ENCODE peak calls at places on chromosomes 4 and X, in four cellular contexts. Y, Q, E and U are unnamed samples. For H3K4me1, the result is how much of the 10 kb centered on the place peaks cover.

GRCh38 chr4:20386906-20387305 is 135.2 kb downstream of the SLIT2 start:
- DNase-seq in Y (no peak), Q (no peak), E (no peak), U (no peak)

GRCh38 chrX:68914337-68914989 is 85.6 kb downstream of the EFNB1 start:
- DNase-seq in Y (no peak), Q (no peak), E (no peak), U (no peak)

GRCh38 chr4:142379277-142380051 is 466.6 kb downstream of the INPP4B start:
- DNase-seq in Y (no peak), Q (peak), E (no peak), U (no peak)

GRCh38 chr4:186570193-186570996 is 15.0 kb upstream of the MTNR1A start:
- DNase-seq in Y (no peak), Q (peak), E (no peak), U (no peak)

GRCh38 chr4:121041307-121042090 is 30.8 kb downstream of the NDNF start:
- DNase-seq in Y (no peak), Q (no peak), E (no peak), U (no peak)

GRCh38 chrX:38886112-38886511 is 84.9 kb downstream of the MID1IP1 start:
- DNase-seq in Y (no peak), Q (no peak), E (no peak), U (no peak)

GRCh38 chr4:69124941-69125340 is 28.7 kb downstream of the UGT2B7 start:
- DNase-seq in Y (no peak), Q (no peak), E (no peak), U (no peak)

GRCh38 chr4:34363842-34364241 is 1880.5 kb downstream of the ARAP2 start:
- DNase-seq in Y (no peak), Q (no peak), E (no peak), U (no peak)

GRCh38 chr4:154049457-154050181 is 260.7 kb upstream of the SFRP2 start:
- DNase-seq in Y (peak), Q (peak), E (peak), U (no peak)

GRCh38 chr4:69092190-69092589 is 4.1 kb upstream of the UGT2B7 start:
- DNase-seq in Y (no peak), Q (peak), E (no peak), U (no peak)

GRCh38 chr4:8141935-8142334 is 16.7 kb downstream of the ABLIM2 start:
- DNase-seq in Y (no peak), Q (no peak), E (no peak), U (no peak)

GRCh38 chrX:10158279-10158939 is 1.6 kb downstream of the CLCN4 start:
- DNase-seq in Y (peak), Q (no peak), E (no peak), U (no peak)

GRCh38 chrX:10157545-10157944 is 770 bp downstream of the CLCN4 start:
- DNase-seq in Y (no peak), Q (peak), E (no peak), U (no peak)

GRCh38 chrX:10163031-10163430 is 6.3 kb downstream of the CLCN4 start:
- DNase-seq in Y (no peak), Q (no peak), E (no peak), U (no peak)

GRCh38 chrX:10159069-10159468 is 2.3 kb downstream of the CLCN4 start:
- DNase-seq in Y (no peak), Q (no peak), E (no peak), U (no peak)

GRCh38 chrX:10160221-10160620 is 3.4 kb downstream of the CLCN4 start:
- DNase-seq in Y (no peak), Q (no peak), E (no peak), U (no peak)
- H3K27ac ChIP-seq in Y (no peak), Q (no peak), E (no peak), U (no peak)

GRCh38 chr4:1249731-1250526 is 999 bp upstream of the CTBP1 start:
- DNase-seq in Y (no peak), Q (peak), E (no peak), U (peak)
- H3K4me1 ChIP-seq in Y (under half), Q (under half), E (under half), U (under half)

GRCh38 chrX:352181-352580 is 33.6 kb upstream of the GTPBP6 start:
- DNase-seq in Y (no peak), Q (no peak), E (no peak), U (no peak)

GRCh38 chrX:355329-356050 is 31.2 kb downstream of the PPP2R3B start:
- DNase-seq in Y (no peak), Q (no peak), E (no peak), U (no peak)

GRCh38 chrX:351736-352135 is 33.1 kb upstream of the GTPBP6 start:
- DNase-seq in Y (no peak), Q (no peak), E (no peak), U (peak)

GRCh38 chrX:352582-353314 is 34.0 kb downstream of the PPP2R3B start:
- DNase-seq in Y (no peak), Q (no peak), E (no peak), U (no peak)

GRCh38 chrX:353566-354535 is 32.9 kb downstream of the PPP2R3B start:
- DNase-seq in Y (no peak), Q (no peak), E (no peak), U (no peak)
- H3K27ac ChIP-seq in Y (no peak), Q (no peak), E (no peak), U (no peak)

GRCh38 chr4:152112887-152113286 is 352.1 kb upstream of the GATB start:
- DNase-seq in Y (no peak), Q (no peak), E (no peak), U (no peak)

GRCh38 chr4:152112116-152112515 is 351.3 kb upstream of the GATB start:
- DNase-seq in Y (no peak), Q (no peak), E (no peak), U (no peak)

GRCh38 chr4:152107736-152108500 is 347.1 kb upstream of the GATB start:
- DNase-seq in Y (no peak), Q (no peak), E (no peak), U (no peak)

GRCh38 chr4:152109585-152110509 is 349.0 kb upstream of the GATB start:
- DNase-seq in Y (no peak), Q (no peak), E (no peak), U (no peak)

DNA sequence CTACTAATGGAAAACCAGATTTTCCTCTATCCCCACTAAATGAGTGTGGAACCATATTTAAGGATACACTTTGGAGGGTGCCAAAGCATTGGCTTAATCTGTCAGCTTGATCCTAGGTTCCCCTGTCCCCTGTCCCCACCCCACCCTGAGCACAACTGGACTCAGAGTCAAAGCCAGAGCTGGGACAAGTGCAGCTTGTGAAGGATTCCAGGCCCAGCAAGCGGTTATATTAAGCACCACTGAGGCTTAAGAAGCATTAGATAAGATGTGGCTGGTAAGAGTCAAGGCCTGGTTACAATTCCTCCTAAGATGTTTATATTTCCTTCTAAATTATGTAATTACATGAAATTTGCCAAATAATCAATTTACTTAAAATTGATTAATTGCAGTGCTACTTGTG is 350.0 kb upstream of the GATB start:
- DNase-seq in Y (no peak), Q (no peak), E (no peak), U (no peak)
- H3K4me1 ChIP-seq in Y (under half), Q (under half), E (under half), U (under half)

DNA sequence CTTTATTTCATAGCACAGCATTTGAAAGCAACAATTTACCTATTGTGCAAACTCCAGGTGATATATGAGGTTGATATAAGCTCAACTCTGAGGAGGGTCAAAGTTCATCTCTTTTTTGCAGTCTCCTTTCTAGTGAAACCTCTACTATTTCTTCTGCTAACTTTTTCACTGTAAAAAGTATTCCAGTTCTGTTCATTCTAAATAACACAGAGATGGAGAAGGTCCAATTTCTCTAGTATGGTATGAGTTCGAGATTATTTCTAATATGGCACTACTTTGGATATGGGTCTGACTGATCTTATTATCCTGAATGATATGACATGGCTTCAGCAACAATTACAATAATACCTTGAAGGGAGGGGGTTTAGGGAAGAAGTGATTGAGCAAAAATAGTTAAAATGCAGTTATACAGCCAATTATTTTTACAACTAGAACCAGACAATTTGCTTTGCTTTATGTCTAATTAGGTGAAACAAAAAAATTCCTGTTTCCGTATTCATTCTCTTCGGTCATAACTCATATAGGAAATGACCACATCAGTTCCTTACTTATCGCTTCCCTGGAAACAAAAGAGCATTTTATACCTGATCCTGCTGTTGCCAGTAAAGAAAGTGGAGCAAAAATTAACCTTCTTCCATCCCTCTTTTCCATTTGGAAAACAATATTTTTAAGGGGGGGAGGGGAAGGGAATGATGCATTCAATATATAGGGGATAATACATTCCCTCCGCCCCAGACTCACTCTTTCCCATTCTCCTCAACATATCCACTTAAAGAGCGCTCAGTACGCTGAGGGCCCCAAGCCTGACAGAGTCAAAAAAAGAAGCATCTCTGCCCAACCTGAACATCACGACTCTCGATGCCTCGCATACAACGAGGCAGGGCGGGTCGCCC is 1.0 kb downstream of the TBC1D9 start:
- DNase-seq in Y (no peak), Q (no peak), E (no peak), U (no peak)
- H3K27ac ChIP-seq in Y (no peak), Q (peak), E (peak), U (peak)

GRCh38 chr4:54102747-54103146 is 2.8 kb downstream of the GSX2 start:
- DNase-seq in Y (peak), Q (no peak), E (no peak), U (no peak)
- H3K4me1 ChIP-seq in Y (under half), Q (under half), E (half or more), U (under half)

GRCh38 chr4:184424993-184425758 is 49.2 kb downstream of the IRF2 start:
- DNase-seq in Y (no peak), Q (no peak), E (no peak), U (no peak)
- H3K27ac ChIP-seq in Y (no peak), Q (peak), E (no peak), U (peak)

GRCh38 chr4:41432889-41433288 is 105.1 kb upstream of the LIMCH1 start:
- DNase-seq in Y (no peak), Q (peak), E (no peak), U (no peak)
- H3K4me1 ChIP-seq in Y (under half), Q (under half), E (half or more), U (under half)

GRCh38 chr4:27016551-27016950 is 155.9 kb downstream of the STIM2 start:
- DNase-seq in Y (no peak), Q (peak), E (no peak), U (no peak)
- H3K27ac ChIP-seq in Y (no peak), Q (no peak), E (no peak), U (no peak)